ENCODE peak calls at places on chromosomes 4 and X, in four cellular contexts. One of them, this sample, is unnamed.

GRCh38 chr4:20323991-20324390 is 72.3 kb downstream of the SLIT2 start:
- DNase-seq in NB4: no peak
- DNase-seq in psoas muscle: no peak
- DNase-seq in PC-9: no peak
- DNase-seq in this sample: peak

GRCh38 chrX:151098996-151099395 is 77.4 kb upstream of the GPR50 start:
- DNase-seq in NB4: peak
- DNase-seq in psoas muscle: no peak
- DNase-seq in PC-9: no peak
- DNase-seq in this sample: no peak

GRCh38 chr4:53763813-53764597 is 172.7 kb upstream of the LNX1 start:
- DNase-seq in NB4: no peak
- DNase-seq in psoas muscle: no peak
- DNase-seq in PC-9: no peak
- DNase-seq in this sample: peak

GRCh38 chr4:109978704-109979103 is 66.0 kb downstream of the EGF start:
- DNase-seq in NB4: no peak
- DNase-seq in psoas muscle: no peak
- DNase-seq in PC-9: no peak
- DNase-seq in this sample: no peak

GRCh38 chr4:10096201-10096975 is 20.2 kb downstream of the WDR1 start:
- DNase-seq in NB4: peak
- DNase-seq in psoas muscle: peak
- DNase-seq in PC-9: peak
- DNase-seq in this sample: peak

GRCh38 chr4:182843813-182844325 is 73.3 kb downstream of the DCTD start:
- DNase-seq in NB4: no peak
- DNase-seq in psoas muscle: no peak
- DNase-seq in PC-9: no peak
- DNase-seq in this sample: no peak

GRCh38 chrX:40570346-40571093 is 10.2 kb upstream of the ATP6AP2 start:
- DNase-seq in NB4: peak
- DNase-seq in psoas muscle: no peak
- DNase-seq in PC-9: no peak
- DNase-seq in this sample: no peak

GRCh38 chrX:120556251-120556650 is 4.5 kb downstream of the CUL4B start:
- DNase-seq in NB4: no peak
- DNase-seq in psoas muscle: no peak
- DNase-seq in PC-9: peak
- DNase-seq in this sample: no peak

GRCh38 chrX:69046996-69047490 is 118.2 kb downstream of the PJA1 start:
- DNase-seq in NB4: no peak
- DNase-seq in psoas muscle: no peak
- DNase-seq in PC-9: no peak
- DNase-seq in this sample: no peak

GRCh38 chr4:140103676-140104075 is 50.3 kb downstream of the MAML3 start:
- DNase-seq in NB4: peak
- DNase-seq in psoas muscle: no peak
- DNase-seq in PC-9: no peak
- DNase-seq in this sample: no peak

GRCh38 chrX:154296731-154297130 is 1.1 kb downstream of the TKTL1 start:
- DNase-seq in NB4: no peak
- DNase-seq in psoas muscle: no peak
- DNase-seq in PC-9: no peak
- DNase-seq in this sample: no peak

GRCh38 chr4:2721586-2721985 is 34.5 kb downstream of the TNIP2 start:
- DNase-seq in NB4: no peak
- DNase-seq in psoas muscle: no peak
- DNase-seq in PC-9: no peak
- DNase-seq in this sample: no peak

GRCh38 chrX:119745283-119745848 is 13.0 kb upstream of the SOWAHD start:
- DNase-seq in NB4: peak
- DNase-seq in psoas muscle: no peak
- DNase-seq in PC-9: no peak
- DNase-seq in this sample: no peak

GRCh38 chrX:66717926-66718325 is 79.0 kb upstream of the EDA2R start:
- DNase-seq in NB4: no peak
- DNase-seq in psoas muscle: no peak
- DNase-seq in PC-9: no peak
- DNase-seq in this sample: peak

GRCh38 chrX:727738-728621 is 97.4 kb downstream of the SHOX start:
- DNase-seq in NB4: no peak
- DNase-seq in psoas muscle: no peak
- DNase-seq in PC-9: no peak
- DNase-seq in this sample: no peak

GRCh38 chrX:110045988-110046387 is 43.1 kb downstream of the TMEM164 start:
- DNase-seq in NB4: no peak
- DNase-seq in psoas muscle: no peak
- DNase-seq in PC-9: no peak
- DNase-seq in this sample: peak

GRCh38 chr4:40185830-40186664 is 10.8 kb upstream of the RHOH start:
- DNase-seq in NB4: peak
- DNase-seq in psoas muscle: no peak
- DNase-seq in PC-9: no peak
- DNase-seq in this sample: peak

GRCh38 chrX:80331285-80331684 is 89.0 kb upstream of the TENT5D start:
- DNase-seq in NB4: no peak
- DNase-seq in psoas muscle: no peak
- DNase-seq in PC-9: no peak
- DNase-seq in this sample: no peak

GRCh38 chrX:27444093-27444908 is 18.8 kb downstream of the PPP4R3C start:
- DNase-seq in NB4: no peak
- DNase-seq in psoas muscle: no peak
- DNase-seq in PC-9: no peak
- DNase-seq in this sample: no peak

GRCh38 chrX:115344885-115345653 is 55.6 kb downstream of the LUZP4 start:
- DNase-seq in NB4: no peak
- DNase-seq in psoas muscle: peak
- DNase-seq in PC-9: peak
- DNase-seq in this sample: peak

GRCh38 chr4:87060957-87061356 is 126.1 kb downstream of the AFF1 start:
- DNase-seq in NB4: no peak
- DNase-seq in psoas muscle: no peak
- DNase-seq in PC-9: no peak
- DNase-seq in this sample: peak

GRCh38 chr4:128517739-128518510 is 230.3 kb upstream of the PGRMC2 start:
- DNase-seq in NB4: peak
- DNase-seq in psoas muscle: peak
- DNase-seq in PC-9: peak
- DNase-seq in this sample: peak

GRCh38 chr4:111855308-111855707 is 289.9 kb upstream of the FAM241A start:
- DNase-seq in NB4: no peak
- DNase-seq in psoas muscle: no peak
- DNase-seq in PC-9: no peak
- DNase-seq in this sample: no peak

GRCh38 chr4:184959786-184960185 is 58.5 kb upstream of the HELT start:
- DNase-seq in NB4: no peak
- DNase-seq in psoas muscle: no peak
- DNase-seq in PC-9: no peak
- DNase-seq in this sample: no peak

GRCh38 chr4:112951362-112951962 is 98.0 kb upstream of the ANK2 start:
- DNase-seq in NB4: peak
- DNase-seq in psoas muscle: no peak
- DNase-seq in PC-9: no peak
- DNase-seq in this sample: peak
- TF ChIP-seq CTCF in NB4: no peak
- TF ChIP-seq CTCF in psoas muscle: peak
- TF ChIP-seq CTCF in PC-9: peak
- TF ChIP-seq CTCF in this sample: peak

GRCh38 chr4:188032583-188032982 is 37.0 kb downstream of the ZFP42 start:
- DNase-seq in NB4: no peak
- DNase-seq in psoas muscle: no peak
- DNase-seq in PC-9: no peak
- DNase-seq in this sample: no peak
- H3K4me3 ChIP-seq in NB4: no peak
- H3K4me3 ChIP-seq in psoas muscle: no peak
- H3K4me3 ChIP-seq in PC-9: no peak
- H3K4me3 ChIP-seq in this sample: no peak

GRCh38 chrX:129678176-129678880 is 23.6 kb upstream of the APLN start:
- DNase-seq in NB4: peak
- DNase-seq in psoas muscle: peak
- DNase-seq in PC-9: peak
- DNase-seq in this sample: no peak
- TF ChIP-seq CTCF in NB4: peak
- TF ChIP-seq CTCF in psoas muscle: peak
- TF ChIP-seq CTCF in PC-9: peak
- TF ChIP-seq CTCF in this sample: no peak

GRCh38 chr4:102503831-102504786 is 3.0 kb downstream of the NFKB1 start:
- DNase-seq in NB4: peak
- DNase-seq in psoas muscle: no peak
- DNase-seq in PC-9: no peak
- DNase-seq in this sample: no peak
- H3K4me3 ChIP-seq in NB4: peak
- H3K4me3 ChIP-seq in psoas muscle: peak
- H3K4me3 ChIP-seq in PC-9: peak
- H3K4me3 ChIP-seq in this sample: peak

DNA sequence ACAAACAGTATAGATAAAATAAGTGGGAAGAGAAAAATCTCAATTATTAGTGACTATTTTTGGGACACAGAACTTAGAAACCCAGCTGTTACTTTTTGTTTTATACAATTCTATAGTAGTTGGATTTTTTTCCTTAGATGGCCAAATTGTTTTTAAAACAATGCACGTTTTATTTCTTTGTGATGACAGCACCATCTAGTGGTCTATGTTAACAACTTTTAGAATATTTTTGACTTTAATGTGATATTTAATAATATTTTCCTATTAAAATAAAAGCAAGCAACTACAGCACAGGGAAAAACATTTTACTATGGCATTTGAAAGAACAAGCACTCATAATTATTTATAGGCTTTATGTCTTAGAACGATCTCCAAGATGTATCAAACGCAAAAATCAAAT is 5.6 kb upstream of the SMIM31 start:
- DNase-seq in NB4: peak
- DNase-seq in psoas muscle: no peak
- DNase-seq in PC-9: no peak
- DNase-seq in this sample: peak
- TF ChIP-seq CTCF in NB4: no peak
- TF ChIP-seq CTCF in psoas muscle: no peak
- TF ChIP-seq CTCF in PC-9: peak
- TF ChIP-seq CTCF in this sample: peak

GRCh38 chr4:89055157-89056080 is 1.6 kb downstream of the FAM13A start:
- DNase-seq in NB4: no peak
- DNase-seq in psoas muscle: no peak
- DNase-seq in PC-9: no peak
- DNase-seq in this sample: peak
- H3K4me3 ChIP-seq in NB4: peak
- H3K4me3 ChIP-seq in psoas muscle: peak
- H3K4me3 ChIP-seq in PC-9: peak
- H3K4me3 ChIP-seq in this sample: peak

DNA sequence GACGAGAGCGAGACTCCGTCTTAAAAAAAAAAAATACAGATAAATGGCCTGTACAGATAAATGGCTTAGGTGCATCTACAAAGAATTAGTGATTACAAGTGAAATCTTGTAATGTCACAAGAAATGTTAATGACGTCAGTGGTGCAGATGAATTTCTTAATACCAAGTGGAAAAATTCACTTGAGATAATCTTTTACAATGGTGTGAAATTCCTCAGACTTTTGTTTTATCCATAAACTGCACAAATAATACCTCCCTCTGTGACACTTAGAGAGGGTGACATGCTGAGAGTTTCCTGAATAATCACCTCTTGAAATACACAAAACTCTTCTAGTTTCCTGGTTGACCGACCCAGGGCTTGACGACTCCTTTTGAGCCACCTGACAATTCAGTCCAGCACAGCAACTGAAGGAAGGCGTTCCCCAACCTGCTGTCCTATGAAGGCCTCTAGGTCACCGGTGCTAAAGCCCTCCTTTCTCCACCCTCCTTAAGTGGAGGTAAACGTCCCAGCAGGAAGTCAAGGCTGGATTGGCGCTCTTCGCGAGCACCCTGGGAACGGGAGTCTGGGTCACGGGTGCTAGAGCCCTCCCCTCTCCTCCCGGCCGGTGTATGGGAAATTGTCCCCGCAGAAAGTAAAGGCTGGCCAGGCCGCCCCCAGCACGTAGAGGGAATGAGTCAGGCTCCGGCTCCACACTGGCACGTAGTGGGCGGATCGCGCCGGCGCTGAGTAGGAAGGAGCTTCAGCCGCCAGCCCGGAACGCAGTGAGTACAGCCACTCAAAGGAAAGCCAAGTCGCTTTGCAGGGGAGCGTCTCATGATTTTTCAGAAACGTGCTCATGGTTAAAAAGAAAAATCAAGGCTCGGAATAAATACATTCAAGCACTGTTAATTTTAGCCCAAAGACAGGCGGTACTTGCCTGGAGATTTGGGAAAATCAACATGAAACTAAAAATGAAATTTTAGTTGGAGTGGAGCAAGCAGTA is at the start of gene TMEM144:
- DNase-seq in NB4: peak
- DNase-seq in psoas muscle: peak
- DNase-seq in PC-9: peak
- DNase-seq in this sample: peak
- TF ChIP-seq CTCF in NB4: no peak
- TF ChIP-seq CTCF in psoas muscle: no peak
- TF ChIP-seq CTCF in PC-9: no peak
- TF ChIP-seq CTCF in this sample: peak

DNA sequence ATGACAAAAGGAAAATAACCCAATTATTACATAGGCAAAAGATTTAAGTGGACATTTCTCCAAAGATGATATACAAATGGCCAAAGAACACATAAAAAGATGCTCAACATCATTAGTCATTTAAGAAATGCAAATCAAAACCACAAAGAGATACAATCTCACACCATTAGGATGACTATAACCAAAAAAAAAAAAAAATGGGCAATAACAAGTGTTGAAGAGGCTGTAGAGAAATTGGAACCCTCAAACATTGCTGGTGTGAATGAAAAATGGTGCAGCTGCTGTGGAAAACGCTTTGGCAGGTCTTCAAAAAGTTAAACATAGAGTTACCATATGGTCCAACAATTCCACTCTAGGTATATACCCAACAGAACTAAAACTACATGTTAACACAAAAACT is 5.6 kb upstream of the PRDX4 start:
- DNase-seq in NB4: no peak
- DNase-seq in psoas muscle: no peak
- DNase-seq in PC-9: no peak
- DNase-seq in this sample: no peak
- H3K4me3 ChIP-seq in NB4: no peak
- H3K4me3 ChIP-seq in psoas muscle: no peak
- H3K4me3 ChIP-seq in PC-9: no peak
- H3K4me3 ChIP-seq in this sample: no peak

DNA sequence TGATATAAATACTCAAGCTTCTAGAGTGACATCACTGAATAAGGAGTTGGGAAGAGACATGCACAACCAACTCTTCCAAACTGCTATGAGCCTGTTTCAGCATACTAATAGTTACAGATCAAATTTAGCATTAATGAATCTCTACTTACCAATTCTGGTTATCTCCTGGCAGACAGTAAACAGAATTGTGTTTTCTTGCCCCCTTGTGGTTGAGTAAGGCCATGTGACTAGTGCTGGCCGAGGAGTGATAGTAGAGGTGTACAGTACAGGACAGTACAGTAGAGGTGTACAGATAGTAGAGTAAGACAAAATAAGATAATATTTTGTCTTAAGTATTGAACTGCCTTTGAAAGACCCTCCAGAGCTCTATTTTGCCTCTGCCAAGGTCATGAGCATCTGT is 681.4 kb downstream of the GABRG1 start:
- DNase-seq in NB4: peak
- DNase-seq in psoas muscle: no peak
- DNase-seq in PC-9: no peak
- DNase-seq in this sample: no peak
- TF ChIP-seq CTCF in NB4: peak
- TF ChIP-seq CTCF in psoas muscle: no peak
- TF ChIP-seq CTCF in PC-9: peak
- TF ChIP-seq CTCF in this sample: no peak

GRCh38 chrX:56928546-56928945 is 66.8 kb downstream of the SPIN3 start:
- DNase-seq in NB4: no peak
- DNase-seq in psoas muscle: no peak
- DNase-seq in PC-9: no peak
- DNase-seq in this sample: no peak
- H3K4me3 ChIP-seq in NB4: no peak
- H3K4me3 ChIP-seq in psoas muscle: no peak
- H3K4me3 ChIP-seq in PC-9: no peak
- H3K4me3 ChIP-seq in this sample: no peak